ENCODE peak calls at places on chromosomes 5 and 9, in nine cellular contexts. One of them, this sample, is unnamed.

GRCh38 chr9:132143359-132143758 is 18.5 kb upstream of the NTNG2 start:
- DNase-seq in K562: no peak
- DNase-seq in A549: no peak
- DNase-seq in ovary: no peak
- DNase-seq in tibial nerve: no peak
- DNase-seq in stomach: no peak
- DNase-seq in suprapubic skin: no peak
- DNase-seq in transverse colon: no peak
- DNase-seq in sigmoid colon: no peak
- DNase-seq in this sample: no peak

GRCh38 chr9:64773491-64773931 is 511.5 kb downstream of the FOXD4L5 start:
- DNase-seq in A549: no peak
- DNase-seq in tibial nerve: peak; percentile 9
- DNase-seq in ovary: no peak
- DNase-seq in stomach: peak; percentile 24
- DNase-seq in transverse colon: peak; percentile 8
- DNase-seq in K562: peak; percentile 1
- DNase-seq in sigmoid colon: no peak
- DNase-seq in suprapubic skin: peak; percentile 32
- DNase-seq in this sample: peak; percentile 31

GRCh38 chr5:115869256-115869655 is 27.5 kb downstream of the AP3S1 start:
- DNase-seq in tibial nerve: no peak
- DNase-seq in ovary: no peak
- DNase-seq in K562: no peak
- DNase-seq in transverse colon: no peak
- DNase-seq in sigmoid colon: no peak
- DNase-seq in suprapubic skin: no peak
- DNase-seq in stomach: no peak
- DNase-seq in A549: no peak
- DNase-seq in this sample: no peak

GRCh38 chr9:106861585-106862114 is 1.3 kb upstream of the ZNF462 start:
- DNase-seq in stomach: no peak
- DNase-seq in ovary: no peak
- DNase-seq in sigmoid colon: no peak
- DNase-seq in tibial nerve: no peak
- DNase-seq in suprapubic skin: no peak
- DNase-seq in A549: no peak
- DNase-seq in transverse colon: no peak
- DNase-seq in K562: no peak
- DNase-seq in this sample: no peak

GRCh38 chr9:124485201-124485600 is 22.0 kb downstream of the NR5A1 start:
- DNase-seq in ovary: no peak
- DNase-seq in suprapubic skin: no peak
- DNase-seq in stomach: no peak
- DNase-seq in K562: no peak
- DNase-seq in sigmoid colon: no peak
- DNase-seq in A549: no peak
- DNase-seq in tibial nerve: no peak
- DNase-seq in transverse colon: no peak
- DNase-seq in this sample: no peak

GRCh38 chr5:170630711-170631141 is 126.9 kb downstream of the KCNIP1 start:
- DNase-seq in tibial nerve: no peak
- DNase-seq in ovary: no peak
- DNase-seq in suprapubic skin: no peak
- DNase-seq in sigmoid colon: no peak
- DNase-seq in stomach: no peak
- DNase-seq in K562: peak; percentile 42
- DNase-seq in transverse colon: no peak
- DNase-seq in A549: no peak
- DNase-seq in this sample: no peak

GRCh38 chr9:5402217-5402616 is 35.5 kb downstream of the PLGRKT start:
- DNase-seq in suprapubic skin: no peak
- DNase-seq in A549: no peak
- DNase-seq in stomach: no peak
- DNase-seq in sigmoid colon: no peak
- DNase-seq in transverse colon: no peak
- DNase-seq in ovary: no peak
- DNase-seq in K562: no peak
- DNase-seq in tibial nerve: no peak
- DNase-seq in this sample: no peak

GRCh38 chr5:61697811-61698587 is 365.9 kb downstream of the ZSWIM6 start:
- DNase-seq in ovary: no peak
- DNase-seq in stomach: no peak
- DNase-seq in suprapubic skin: no peak
- DNase-seq in sigmoid colon: no peak
- DNase-seq in K562: no peak
- DNase-seq in tibial nerve: no peak
- DNase-seq in transverse colon: no peak
- DNase-seq in A549: no peak
- DNase-seq in this sample: peak; percentile 90

GRCh38 chr9:123825337-123825736 is 104.6 kb downstream of the DENND1A start:
- DNase-seq in transverse colon: no peak
- DNase-seq in sigmoid colon: no peak
- DNase-seq in stomach: no peak
- DNase-seq in suprapubic skin: no peak
- DNase-seq in A549: peak; percentile 11
- DNase-seq in K562: no peak
- DNase-seq in tibial nerve: no peak
- DNase-seq in ovary: no peak
- DNase-seq in this sample: no peak

GRCh38 chr9:93950619-93951601 is 4.2 kb downstream of the BARX1 start:
- DNase-seq in sigmoid colon: no peak
- DNase-seq in A549: no peak
- DNase-seq in K562: no peak
- DNase-seq in stomach: peak; percentile 69
- DNase-seq in transverse colon: peak; percentile 36
- DNase-seq in ovary: no peak
- DNase-seq in suprapubic skin: no peak
- DNase-seq in tibial nerve: no peak
- DNase-seq in this sample: no peak

GRCh38 chr5:72661405-72661804 is 154.2 kb upstream of the ZNF366 start:
- DNase-seq in K562: no peak
- DNase-seq in ovary: no peak
- DNase-seq in A549: no peak
- DNase-seq in suprapubic skin: no peak
- DNase-seq in transverse colon: no peak
- DNase-seq in stomach: no peak
- DNase-seq in tibial nerve: no peak
- DNase-seq in sigmoid colon: no peak
- DNase-seq in this sample: no peak

GRCh38 chr9:128683340-128684064 is 5.5 kb upstream of the SET start:
- DNase-seq in A549: peak; percentile 56
- DNase-seq in transverse colon: peak; percentile 77
- DNase-seq in stomach: peak; percentile 72
- DNase-seq in ovary: peak; percentile 39
- DNase-seq in suprapubic skin: peak; percentile 81
- DNase-seq in sigmoid colon: no peak
- DNase-seq in tibial nerve: no peak
- DNase-seq in K562: no peak
- DNase-seq in this sample: no peak

GRCh38 chr5:26856238-26856637 is 182.1 kb downstream of the CDH9 start:
- DNase-seq in ovary: no peak
- DNase-seq in K562: no peak
- DNase-seq in suprapubic skin: no peak
- DNase-seq in sigmoid colon: no peak
- DNase-seq in tibial nerve: no peak
- DNase-seq in A549: no peak
- DNase-seq in transverse colon: no peak
- DNase-seq in stomach: no peak
- DNase-seq in this sample: no peak

GRCh38 chr9:90878562-90878961 is 76.9 kb downstream of the SYK start:
- DNase-seq in K562: no peak
- DNase-seq in sigmoid colon: no peak
- DNase-seq in transverse colon: no peak
- DNase-seq in tibial nerve: no peak
- DNase-seq in suprapubic skin: no peak
- DNase-seq in ovary: no peak
- DNase-seq in A549: no peak
- DNase-seq in stomach: no peak
- DNase-seq in this sample: no peak

GRCh38 chr5:176538505-176538806 is 1.3 kb upstream of the RNF44 start:
- DNase-seq in A549: no peak
- DNase-seq in transverse colon: no peak
- DNase-seq in ovary: no peak
- DNase-seq in tibial nerve: no peak
- DNase-seq in suprapubic skin: no peak
- DNase-seq in K562: no peak
- DNase-seq in sigmoid colon: no peak
- DNase-seq in stomach: no peak
- DNase-seq in this sample: no peak

GRCh38 chr5:101505891-101506570 is 602.9 kb upstream of the ST8SIA4 start:
- DNase-seq in sigmoid colon: no peak
- DNase-seq in stomach: no peak
- DNase-seq in tibial nerve: no peak
- DNase-seq in suprapubic skin: no peak
- DNase-seq in K562: no peak
- DNase-seq in ovary: no peak
- DNase-seq in A549: no peak
- DNase-seq in transverse colon: no peak
- DNase-seq in this sample: no peak

GRCh38 chr5:36596247-36596646 is 10.2 kb upstream of the SLC1A3 start:
- DNase-seq in K562: no peak
- DNase-seq in ovary: no peak
- DNase-seq in A549: no peak
- DNase-seq in sigmoid colon: no peak
- DNase-seq in stomach: no peak
- DNase-seq in suprapubic skin: no peak
- DNase-seq in transverse colon: no peak
- DNase-seq in tibial nerve: no peak
- DNase-seq in this sample: no peak

DNA sequence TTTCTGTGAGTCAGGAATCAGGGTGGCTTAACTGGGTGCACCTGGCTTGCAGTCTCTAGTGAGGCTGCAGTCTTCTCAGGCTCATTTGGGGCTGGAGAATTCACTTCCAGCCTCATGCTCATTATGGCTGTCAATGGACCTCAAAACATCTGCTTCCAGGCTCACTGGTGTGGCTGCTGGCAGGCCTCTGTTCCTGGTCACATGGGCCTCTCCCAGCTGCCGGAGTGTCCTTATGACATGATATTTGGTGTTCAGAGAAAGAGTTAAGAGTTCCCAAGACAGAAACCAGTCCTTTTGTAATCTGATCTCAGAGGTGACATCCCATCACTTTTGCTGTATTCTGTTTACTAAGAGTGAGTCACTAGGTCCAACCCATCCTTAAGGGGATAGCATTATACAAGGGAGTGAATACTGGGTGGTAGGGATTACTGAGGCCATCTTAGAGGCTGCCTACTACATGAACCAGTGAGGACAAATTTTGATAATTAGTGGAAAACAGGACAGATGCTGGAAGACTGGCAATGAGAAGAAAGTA is 104.6 kb downstream of the CACNA1B start:
- DNase-seq in ovary: no peak
- DNase-seq in suprapubic skin: no peak
- DNase-seq in tibial nerve: no peak
- DNase-seq in transverse colon: no peak
- DNase-seq in sigmoid colon: peak; percentile 53
- DNase-seq in K562: no peak
- DNase-seq in stomach: no peak
- DNase-seq in A549: no peak
- DNase-seq in this sample: peak; percentile 64
- H3K9me3 ChIP-seq in ovary: no peaks in the 10 kb centered on the region
- H3K9me3 ChIP-seq in suprapubic skin: no peaks in the 10 kb centered on the region
- H3K9me3 ChIP-seq in tibial nerve: no peaks in the 10 kb centered on the region
- H3K9me3 ChIP-seq in transverse colon: no peaks in the 10 kb centered on the region
- H3K9me3 ChIP-seq in sigmoid colon: no peaks in the 10 kb centered on the region
- H3K9me3 ChIP-seq in K562: no peaks in the 10 kb centered on the region
- H3K9me3 ChIP-seq in stomach: no peaks in the 10 kb centered on the region
- H3K9me3 ChIP-seq in A549: no peaks in the 10 kb centered on the region
- H3K9me3 ChIP-seq in this sample: no peaks in the 10 kb centered on the region

DNA sequence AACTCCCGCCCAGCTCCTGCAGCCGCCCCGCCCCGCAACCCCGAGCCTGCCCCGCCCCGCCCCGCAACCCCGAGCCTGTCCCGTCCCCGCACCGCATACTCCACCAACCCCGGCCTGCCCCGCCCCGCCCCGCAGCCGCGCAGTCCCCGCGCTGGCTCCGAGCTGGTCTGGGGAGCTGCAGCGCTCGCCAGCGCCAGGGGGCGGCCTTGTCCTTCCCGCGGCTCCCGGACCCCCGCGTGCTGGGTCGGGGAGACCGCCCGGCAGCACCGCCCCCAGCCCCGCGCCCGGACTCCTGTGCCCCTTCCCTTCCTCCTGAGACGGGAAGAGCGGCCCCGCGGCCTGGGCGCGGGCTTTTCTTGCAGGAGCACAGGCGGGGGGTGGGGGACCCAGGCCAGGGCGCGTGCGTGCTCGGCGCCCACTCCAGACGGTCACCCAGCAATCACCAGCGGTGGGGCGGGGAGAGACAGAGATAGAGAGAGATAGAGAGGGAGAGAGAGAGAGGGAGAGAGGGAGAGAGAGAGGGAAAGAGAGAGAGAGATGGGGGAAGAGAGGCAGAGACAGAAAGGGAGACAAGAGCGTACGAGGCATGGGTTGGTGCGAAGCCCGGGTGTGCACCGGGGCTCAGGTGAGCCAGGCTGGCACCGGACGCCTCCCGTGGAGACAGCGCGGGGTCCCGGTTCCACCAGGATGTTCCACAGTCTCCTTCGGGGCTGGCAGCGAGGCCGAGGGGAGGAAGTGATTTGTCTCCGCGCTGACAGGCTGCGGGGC is 14.7 kb upstream of the TMEM250 start:
- DNase-seq in ovary: no peak
- DNase-seq in sigmoid colon: no peak
- DNase-seq in transverse colon: no peak
- DNase-seq in A549: peak; percentile 73
- DNase-seq in suprapubic skin: no peak
- DNase-seq in stomach: no peak
- DNase-seq in tibial nerve: no peak
- DNase-seq in K562: peak; percentile 86
- DNase-seq in this sample: no peak
- TF ChIP-seq CTCF in ovary: no peak
- TF ChIP-seq CTCF in sigmoid colon: no peak
- TF ChIP-seq CTCF in transverse colon: peak; percentile 19
- TF ChIP-seq CTCF in A549: peak; percentile 53
- TF ChIP-seq CTCF in suprapubic skin: peak; percentile 31
- TF ChIP-seq CTCF in stomach: no peak
- TF ChIP-seq CTCF in tibial nerve: peak; percentile 20
- TF ChIP-seq CTCF in K562: peak; percentile 46
- TF ChIP-seq CTCF in this sample: peak; percentile 33

GRCh38 chr5:134647750-134648424 is 698 bp upstream of the SEC24A start:
- DNase-seq in transverse colon: peak; percentile 11
- DNase-seq in ovary: no peak
- DNase-seq in stomach: no peak
- DNase-seq in suprapubic skin: no peak
- DNase-seq in K562: peak; percentile 24
- DNase-seq in tibial nerve: no peak
- DNase-seq in A549: no peak
- DNase-seq in sigmoid colon: no peak
- DNase-seq in this sample: no peak
- TF ChIP-seq EP300 in transverse colon: no peak
- TF ChIP-seq EP300 in ovary: no peak
- TF ChIP-seq EP300 in stomach: no peak
- TF ChIP-seq EP300 in suprapubic skin: no peak
- TF ChIP-seq EP300 in K562: peak; percentile 49
- TF ChIP-seq EP300 in tibial nerve: no peak
- TF ChIP-seq EP300 in A549: no peak
- TF ChIP-seq EP300 in sigmoid colon: no peak
- TF ChIP-seq EP300 in this sample: no peak

DNA sequence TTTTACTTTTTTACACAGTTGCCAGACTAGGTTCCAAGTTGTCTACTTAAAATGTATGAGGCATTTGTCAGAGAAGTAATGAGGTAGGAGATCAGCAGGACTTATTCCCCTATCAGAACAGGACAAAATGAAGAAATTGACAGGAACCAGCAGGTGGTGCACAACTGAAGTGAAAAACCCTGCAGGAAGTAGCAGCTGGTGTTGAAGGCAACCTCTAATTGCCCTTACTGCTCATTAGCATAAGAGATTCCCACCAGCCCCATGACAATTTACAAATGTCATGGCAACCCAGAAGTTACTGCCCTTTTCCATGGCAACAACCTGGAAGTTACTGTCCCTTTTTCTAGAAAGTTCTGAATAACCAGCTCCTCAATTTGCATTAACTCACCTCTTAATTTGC is 5.4 kb downstream of the PCDHB15 start:
- DNase-seq in K562: no peak
- DNase-seq in tibial nerve: no peak
- DNase-seq in A549: no peak
- DNase-seq in ovary: no peak
- DNase-seq in stomach: no peak
- DNase-seq in sigmoid colon: no peak
- DNase-seq in transverse colon: no peak
- DNase-seq in suprapubic skin: no peak
- DNase-seq in this sample: no peak
- H3K9me3 ChIP-seq in K562: no peaks in the 10 kb centered on the region
- H3K9me3 ChIP-seq in tibial nerve: no peaks in the 10 kb centered on the region
- H3K9me3 ChIP-seq in A549: peaks cover 57% of the 10 kb centered on the region
- H3K9me3 ChIP-seq in ovary: peaks cover 28% of the 10 kb centered on the region
- H3K9me3 ChIP-seq in stomach: peaks cover 100% of the 10 kb centered on the region
- H3K9me3 ChIP-seq in sigmoid colon: peaks cover 95% of the 10 kb centered on the region
- H3K9me3 ChIP-seq in transverse colon: peaks cover 88% of the 10 kb centered on the region
- H3K9me3 ChIP-seq in suprapubic skin: peaks cover 84% of the 10 kb centered on the region
- H3K9me3 ChIP-seq in this sample: peaks cover 96% of the 10 kb centered on the region